ENCODE peak calls at places on chromosomes 1 and 21, in eight cellular contexts. E is small intestine; H is pancreas; F is lower lobe of right lung; G is PC-3; S is OCI-LY7; B is HCT116; I is CD8-positive, alpha-beta T cell. Q is an unnamed sample.
A peak's percentile ranks its signal among the peaks of the same experiment; 100 is the strongest.

GRCh38 chr1:214439352-214440119 is 111.9 kb downstream of the PTPN14 start:
- DNase-seq in E (peak; percentile 76), H (peak; percentile 66), F (no peak), G (peak; percentile 81), S (no peak), B (peak; percentile 81), I (no peak), Q (no peak)

GRCh38 chr1:20430355-20431290 is 55.4 kb downstream of the CAMK2N1 start:
- DNase-seq in E (peak; percentile 9), H (no peak), F (no peak), G (peak; percentile 47), S (peak; percentile 75), B (no peak), I (no peak), Q (no peak)

GRCh38 chr1:185674201-185674600 is 60.0 kb upstream of the HMCN1 start:
- DNase-seq in E (peak; percentile 41), H (peak; percentile 22), F (no peak), G (peak; percentile 25), S (peak; percentile 13), B (no peak), I (no peak), Q (no peak)

GRCh38 chr21:45630066-45630694 is 13.3 kb upstream of the PCBP3 start:
- DNase-seq in E (no peak), H (no peak), F (no peak), G (no peak), S (no peak), B (no peak), I (no peak), Q (no peak)

GRCh38 chr1:163509126-163509525 is 187.4 kb downstream of the NUF2 start:
- DNase-seq in E (no peak), H (no peak), F (no peak), G (peak; percentile 39), S (no peak), B (no peak), I (no peak), Q (no peak)

GRCh38 chr1:164563821-164564251 is 4.9 kb downstream of the PBX1 start:
- DNase-seq in E (peak; percentile 20), H (no peak), F (no peak), G (no peak), S (no peak), B (no peak), I (no peak), Q (no peak)

GRCh38 chr1:61692155-61692783 is 32.7 kb downstream of the TM2D1 start:
- DNase-seq in E (no peak), H (no peak), F (no peak), G (peak; percentile 55), S (no peak), B (no peak), I (no peak), Q (no peak)

GRCh38 chr21:34192646-34193285 is 119.4 kb downstream of the MRPS6 start:
- DNase-seq in E (no peak), H (no peak), F (no peak), G (no peak), S (no peak), B (no peak), I (no peak), Q (no peak)

GRCh38 chr1:162206749-162207635 is 137.5 kb downstream of the NOS1AP start:
- DNase-seq in E (peak; percentile 58), H (peak; percentile 55), F (peak; percentile 71), G (peak; percentile 83), S (no peak), B (no peak), I (no peak), Q (no peak)

GRCh38 chr21:33374080-33374873 is 28.9 kb upstream of the IFNGR2 start:
- DNase-seq in E (no peak), H (peak; percentile 46), F (no peak), G (peak; percentile 90), S (peak; percentile 87), B (peak; percentile 53), I (peak; percentile 38), Q (no peak)

GRCh38 chr1:18881164-18881563 is 21.2 kb downstream of the ALDH4A1 start:
- DNase-seq in E (no peak), H (no peak), F (no peak), G (no peak), S (no peak), B (no peak), I (no peak), Q (no peak)

GRCh38 chr1:154971341-154971998 is 923 bp upstream of the SHC1 start:
- DNase-seq in E (peak; percentile 66), H (no peak), F (no peak), G (peak; percentile 60), S (no peak), B (no peak), I (no peak), Q (no peak)

GRCh38 chr1:210001751-210002150 is 63.7 kb downstream of the SYT14 start:
- DNase-seq in E (no peak), H (no peak), F (no peak), G (no peak), S (no peak), B (no peak), I (no peak), Q (no peak)

GRCh38 chr1:79551321-79551720 is 544.8 kb upstream of the ADGRL4 start:
- DNase-seq in E (no peak), H (no peak), F (no peak), G (no peak), S (no peak), B (no peak), I (no peak), Q (no peak)

GRCh38 chr1:18469514-18469913 is 11.2 kb upstream of the KLHDC7A start:
- DNase-seq in E (no peak), H (no peak), F (no peak), G (no peak), S (no peak), B (no peak), I (no peak), Q (no peak)

GRCh38 chr1:204909109-204909508 is 38.4 kb downstream of the NFASC start:
- DNase-seq in E (no peak), H (no peak), F (no peak), G (no peak), S (no peak), B (no peak), I (no peak), Q (no peak)

GRCh38 chr21:39447264-39447663 is 1.7 kb upstream of the LCA5L start:
- DNase-seq in E (no peak), H (no peak), F (no peak), G (no peak), S (no peak), B (no peak), I (no peak), Q (no peak)

GRCh38 chr1:151512801-151513625 is 1.8 kb downstream of the CGN start:
- DNase-seq in E (peak; percentile 80), H (peak; percentile 90), F (peak; percentile 84), G (peak; percentile 95), S (no peak), B (no peak), I (no peak), Q (no peak)

GRCh38 chr1:243621973-243622372 is 228.1 kb downstream of the AKT3 start:
- DNase-seq in E (no peak), H (no peak), F (no peak), G (no peak), S (no peak), B (no peak), I (no peak), Q (no peak)

GRCh38 chr1:182113879-182114626 is 52.5 kb upstream of the ZNF648 start:
- DNase-seq in E (no peak), H (no peak), F (no peak), G (no peak), S (no peak), B (no peak), I (no peak), Q (no peak)
- H3K27ac ChIP-seq in E (no peak overlapping the region), H (no peak overlapping the region), F (no peak overlapping the region), G (no peak overlapping the region), S (no peak overlapping the region), B (no peak overlapping the region), I (no peak overlapping the region), Q (peak overlapping the region; percentile 44)

DNA sequence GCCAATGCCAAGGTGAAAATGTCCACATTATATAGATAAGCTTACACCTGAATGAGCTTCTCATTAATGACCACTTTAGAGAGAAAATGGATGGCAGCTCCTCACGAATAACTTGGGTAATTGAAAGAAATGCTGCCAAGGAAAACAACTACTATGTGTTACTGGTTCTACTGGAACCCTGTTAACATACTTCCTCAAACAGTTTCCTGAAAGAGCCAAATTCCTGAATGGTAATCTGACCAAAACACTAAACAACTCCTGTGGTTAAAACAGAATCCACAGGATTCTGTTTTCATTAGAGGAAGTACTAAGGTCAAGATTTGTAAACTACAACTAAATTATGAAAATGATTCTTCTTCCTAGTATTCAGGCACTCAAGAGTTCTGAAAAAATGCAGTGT is 107.2 kb downstream of the DNM3 start:
- DNase-seq in E (no peak), H (no peak), F (no peak), G (peak; percentile 48), S (no peak), B (no peak), I (no peak), Q (no peak)
- H3K27ac ChIP-seq in E (no peak overlapping the region), H (no peak overlapping the region), F (no peak overlapping the region), G (no peak overlapping the region), S (no peak overlapping the region), B (no peak overlapping the region), I (no peak overlapping the region), Q (no peak overlapping the region)

DNA sequence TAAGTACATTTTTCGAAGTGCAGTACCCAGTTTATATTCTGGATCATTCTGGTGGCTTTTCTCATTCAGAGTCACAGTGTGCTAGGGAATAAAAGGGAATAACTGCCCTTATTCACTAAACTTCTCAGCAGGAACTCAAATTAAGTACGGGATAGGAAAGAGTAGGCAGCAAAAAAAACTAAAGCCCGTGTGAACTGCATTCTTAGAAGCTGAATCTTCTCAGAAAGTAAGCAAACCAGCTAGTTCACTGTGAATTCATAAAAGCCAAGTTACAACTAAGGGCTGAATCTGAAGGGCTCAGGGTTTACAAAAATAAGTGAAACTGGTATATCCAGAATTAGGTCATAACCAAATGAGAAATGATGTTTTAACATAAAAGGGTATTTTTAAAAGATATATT is 22.0 kb downstream of the PRPF38A start:
- DNase-seq in E (no peak), H (no peak), F (no peak), G (peak; percentile 61), S (no peak), B (no peak), I (no peak), Q (no peak)
- H3K27ac ChIP-seq in E (no peak overlapping the region), H (no peak overlapping the region), F (no peak overlapping the region), G (no peak overlapping the region), S (no peak overlapping the region), B (no peak overlapping the region), I (no peak overlapping the region), Q (no peak overlapping the region)

GRCh38 chr1:32062867-32063230 is 9.9 kb upstream of the TMEM39B start:
- DNase-seq in E (no peak), H (no peak), F (no peak), G (no peak), S (no peak), B (no peak), I (no peak), Q (no peak)

GRCh38 chr1:32063261-32063681 is 9.5 kb upstream of the TMEM39B start:
- DNase-seq in E (peak; percentile 59), H (no peak), F (no peak), G (peak; percentile 63), S (peak; percentile 61), B (peak; percentile 32), I (no peak), Q (no peak)

GRCh38 chr1:32056598-32056997 is 16.1 kb upstream of the TMEM39B start:
- DNase-seq in E (no peak), H (no peak), F (no peak), G (no peak), S (no peak), B (no peak), I (no peak), Q (no peak)

GRCh38 chr1:32055426-32055825 is 17.3 kb upstream of the TMEM39B start:
- DNase-seq in E (no peak), H (no peak), F (no peak), G (no peak), S (no peak), B (no peak), I (no peak), Q (no peak)

GRCh38 chr1:32060914-32061313 is 11.8 kb upstream of the TMEM39B start:
- DNase-seq in E (no peak), H (no peak), F (no peak), G (no peak), S (no peak), B (no peak), I (no peak), Q (no peak)
- H3K27ac ChIP-seq in E (no peak overlapping the region), H (no peak overlapping the region), F (no peak overlapping the region), G (no peak overlapping the region), S (no peak overlapping the region), B (no peak overlapping the region), I (no peak overlapping the region), Q (no peak overlapping the region)

Q was measured in esophagus squamous epithelium.